ENCODE peak calls at places on chromosome 1, in four cellular contexts. One of them, this sample, is unnamed.

GRCh38 chr1:111202366-111202706 is 1.9 kb upstream of the DENND2D start:
- DNase-seq in T-helper 2 cell: no peak
- DNase-seq in T-cell: no peak
- DNase-seq in stimulated activated CD4-positive, alpha-beta T cell treated with anti-CD3 and anti-CD28 coated beads, Interleukin-15, amount 100 ng/mL, for 24 hours: no peak
- DNase-seq in this sample: no peak

GRCh38 chr1:178137238-178137637 is 43.3 kb downstream of the RASAL2 start:
- DNase-seq in stimulated activated CD4-positive, alpha-beta T cell treated with anti-CD3 and anti-CD28 coated beads, Interleukin-15, amount 100 ng/mL, for 24 hours: no peak
- DNase-seq in T-cell: no peak
- DNase-seq in T-helper 2 cell: no peak
- DNase-seq in this sample: no peak

GRCh38 chr1:175152006-175152652 is 40.4 kb downstream of the KIAA0040 start:
- DNase-seq in T-helper 2 cell: peak
- DNase-seq in stimulated activated CD4-positive, alpha-beta T cell treated with anti-CD3 and anti-CD28 coated beads, Interleukin-15, amount 100 ng/mL, for 24 hours: peak
- DNase-seq in T-cell: peak
- DNase-seq in this sample: peak

GRCh38 chr1:59978026-59978425 is 51.5 kb upstream of the CYP2J2 start:
- DNase-seq in stimulated activated CD4-positive, alpha-beta T cell treated with anti-CD3 and anti-CD28 coated beads, Interleukin-15, amount 100 ng/mL, for 24 hours: no peak
- DNase-seq in T-helper 2 cell: no peak
- DNase-seq in T-cell: no peak
- DNase-seq in this sample: no peak

GRCh38 chr1:182444497-182444896 is 5.4 kb upstream of the RGSL1 start:
- DNase-seq in T-helper 2 cell: no peak
- DNase-seq in stimulated activated CD4-positive, alpha-beta T cell treated with anti-CD3 and anti-CD28 coated beads, Interleukin-15, amount 100 ng/mL, for 24 hours: no peak
- DNase-seq in T-cell: no peak
- DNase-seq in this sample: peak

GRCh38 chr1:6891781-6892579 is 106.7 kb downstream of the CAMTA1 start:
- DNase-seq in T-cell: no peak
- DNase-seq in stimulated activated CD4-positive, alpha-beta T cell treated with anti-CD3 and anti-CD28 coated beads, Interleukin-15, amount 100 ng/mL, for 24 hours: peak
- DNase-seq in T-helper 2 cell: no peak
- DNase-seq in this sample: no peak

GRCh38 chr1:51616490-51616889 is 402 bp upstream of the OSBPL9 start:
- DNase-seq in T-cell: no peak
- DNase-seq in T-helper 2 cell: no peak
- DNase-seq in stimulated activated CD4-positive, alpha-beta T cell treated with anti-CD3 and anti-CD28 coated beads, Interleukin-15, amount 100 ng/mL, for 24 hours: no peak
- DNase-seq in this sample: no peak

GRCh38 chr1:93813076-93813475 is 65.9 kb downstream of the DNTTIP2 start:
- DNase-seq in T-helper 2 cell: no peak
- DNase-seq in stimulated activated CD4-positive, alpha-beta T cell treated with anti-CD3 and anti-CD28 coated beads, Interleukin-15, amount 100 ng/mL, for 24 hours: no peak
- DNase-seq in T-cell: no peak
- DNase-seq in this sample: no peak

GRCh38 chr1:26336477-26337205 is 17.3 kb downstream of the CRYBG2 start:
- DNase-seq in T-cell: peak
- DNase-seq in stimulated activated CD4-positive, alpha-beta T cell treated with anti-CD3 and anti-CD28 coated beads, Interleukin-15, amount 100 ng/mL, for 24 hours: peak
- DNase-seq in T-helper 2 cell: peak
- DNase-seq in this sample: peak

GRCh38 chr1:111197598-111198289 is 2.7 kb downstream of the DENND2D start:
- DNase-seq in T-cell: peak
- DNase-seq in stimulated activated CD4-positive, alpha-beta T cell treated with anti-CD3 and anti-CD28 coated beads, Interleukin-15, amount 100 ng/mL, for 24 hours: peak
- DNase-seq in T-helper 2 cell: peak
- DNase-seq in this sample: peak

GRCh38 chr1:237542525-237543418 is 347.9 kb downstream of the ZP4 start:
- DNase-seq in T-cell: no peak
- DNase-seq in T-helper 2 cell: no peak
- DNase-seq in stimulated activated CD4-positive, alpha-beta T cell treated with anti-CD3 and anti-CD28 coated beads, Interleukin-15, amount 100 ng/mL, for 24 hours: no peak
- DNase-seq in this sample: peak

GRCh38 chr1:38026592-38027200 is 14.2 kb downstream of the UTP11 start:
- DNase-seq in T-helper 2 cell: peak
- DNase-seq in T-cell: no peak
- DNase-seq in stimulated activated CD4-positive, alpha-beta T cell treated with anti-CD3 and anti-CD28 coated beads, Interleukin-15, amount 100 ng/mL, for 24 hours: peak
- DNase-seq in this sample: peak

GRCh38 chr1:233326995-233327937 is at the start of gene MAP3K21:
- DNase-seq in stimulated activated CD4-positive, alpha-beta T cell treated with anti-CD3 and anti-CD28 coated beads, Interleukin-15, amount 100 ng/mL, for 24 hours: peak
- DNase-seq in T-helper 2 cell: peak
- DNase-seq in T-cell: peak
- DNase-seq in this sample: peak

GRCh38 chr1:161721738-161722343 is 497 bp downstream of the FCRLB start:
- DNase-seq in stimulated activated CD4-positive, alpha-beta T cell treated with anti-CD3 and anti-CD28 coated beads, Interleukin-15, amount 100 ng/mL, for 24 hours: peak
- DNase-seq in T-cell: no peak
- DNase-seq in T-helper 2 cell: no peak
- DNase-seq in this sample: no peak

GRCh38 chr1:28553229-28553930 is 495 bp downstream of the TRNAU1AP start:
- DNase-seq in stimulated activated CD4-positive, alpha-beta T cell treated with anti-CD3 and anti-CD28 coated beads, Interleukin-15, amount 100 ng/mL, for 24 hours: peak
- DNase-seq in T-helper 2 cell: peak
- DNase-seq in T-cell: no peak
- DNase-seq in this sample: peak

GRCh38 chr1:165851034-165851658 is 23.7 kb downstream of the UCK2 start:
- DNase-seq in T-cell: no peak
- DNase-seq in T-helper 2 cell: no peak
- DNase-seq in stimulated activated CD4-positive, alpha-beta T cell treated with anti-CD3 and anti-CD28 coated beads, Interleukin-15, amount 100 ng/mL, for 24 hours: no peak
- DNase-seq in this sample: no peak

GRCh38 chr1:210448293-210448892 is 119.7 kb downstream of the HHAT start:
- DNase-seq in T-helper 2 cell: no peak
- DNase-seq in stimulated activated CD4-positive, alpha-beta T cell treated with anti-CD3 and anti-CD28 coated beads, Interleukin-15, amount 100 ng/mL, for 24 hours: peak
- DNase-seq in T-cell: no peak
- DNase-seq in this sample: peak

GRCh38 chr1:39173995-39174380 is 30.5 kb upstream of the MACF1 start:
- DNase-seq in T-cell: no peak
- DNase-seq in T-helper 2 cell: no peak
- DNase-seq in stimulated activated CD4-positive, alpha-beta T cell treated with anti-CD3 and anti-CD28 coated beads, Interleukin-15, amount 100 ng/mL, for 24 hours: no peak
- DNase-seq in this sample: no peak

GRCh38 chr1:91742848-91743292 is 143.1 kb downstream of the TGFBR3 start:
- DNase-seq in stimulated activated CD4-positive, alpha-beta T cell treated with anti-CD3 and anti-CD28 coated beads, Interleukin-15, amount 100 ng/mL, for 24 hours: no peak
- DNase-seq in T-cell: no peak
- DNase-seq in T-helper 2 cell: no peak
- DNase-seq in this sample: no peak

GRCh38 chr1:214510477-214510876 is 40.9 kb downstream of the PTPN14 start:
- DNase-seq in T-cell: no peak
- DNase-seq in stimulated activated CD4-positive, alpha-beta T cell treated with anti-CD3 and anti-CD28 coated beads, Interleukin-15, amount 100 ng/mL, for 24 hours: no peak
- DNase-seq in T-helper 2 cell: no peak
- DNase-seq in this sample: no peak

GRCh38 chr1:192788184-192788583 is 20.7 kb upstream of the RGS2 start:
- DNase-seq in T-helper 2 cell: no peak
- DNase-seq in T-cell: no peak
- DNase-seq in stimulated activated CD4-positive, alpha-beta T cell treated with anti-CD3 and anti-CD28 coated beads, Interleukin-15, amount 100 ng/mL, for 24 hours: no peak
- DNase-seq in this sample: peak

GRCh38 chr1:200337410-200337809 is 72.4 kb downstream of the ZNF281 start:
- DNase-seq in stimulated activated CD4-positive, alpha-beta T cell treated with anti-CD3 and anti-CD28 coated beads, Interleukin-15, amount 100 ng/mL, for 24 hours: no peak
- DNase-seq in T-cell: no peak
- DNase-seq in T-helper 2 cell: no peak
- DNase-seq in this sample: no peak

GRCh38 chr1:114216431-114217173 is 62.9 kb upstream of the SYT6 start:
- DNase-seq in stimulated activated CD4-positive, alpha-beta T cell treated with anti-CD3 and anti-CD28 coated beads, Interleukin-15, amount 100 ng/mL, for 24 hours: no peak
- DNase-seq in T-cell: no peak
- DNase-seq in T-helper 2 cell: no peak
- DNase-seq in this sample: no peak

GRCh38 chr1:229452956-229453801 is 19.3 kb upstream of the ACTA1 start:
- DNase-seq in T-cell: no peak
- DNase-seq in T-helper 2 cell: no peak
- DNase-seq in stimulated activated CD4-positive, alpha-beta T cell treated with anti-CD3 and anti-CD28 coated beads, Interleukin-15, amount 100 ng/mL, for 24 hours: no peak
- DNase-seq in this sample: peak

GRCh38 chr1:105997516-105997915 is 1059.0 kb upstream of the PRMT6 start:
- DNase-seq in T-cell: no peak
- DNase-seq in T-helper 2 cell: no peak
- DNase-seq in stimulated activated CD4-positive, alpha-beta T cell treated with anti-CD3 and anti-CD28 coated beads, Interleukin-15, amount 100 ng/mL, for 24 hours: no peak
- DNase-seq in this sample: no peak